ENCODE peak calls at places on chromosomes 5 and 9, in six cellular contexts. B is PC-9, O is pancreas, Z is cardiac fibroblast, G is AG04449, C is psoas muscle. X is an unnamed sample.

GRCh38 chr5:54873696-54874095 is 111.7 kb downstream of the ESM1 start:
- DNase-seq in B (no peak), O (no peak), G (no peak), C (no peak), Z (peak), X (no peak)

GRCh38 chr5:63255609-63256008 is 677.0 kb downstream of the LRRC70 start:
- DNase-seq in O (no peak), B (no peak), C (no peak), Z (peak), G (no peak), X (no peak)

GRCh38 chr5:76269259-76269958 is 133.7 kb upstream of the IQGAP2 start:
- DNase-seq in O (no peak), B (no peak), C (no peak), Z (no peak), G (no peak), X (no peak)

GRCh38 chr5:1204693-1205242 is 3.4 kb downstream of the SLC6A19 start:
- DNase-seq in O (peak), C (peak), G (no peak), B (peak), Z (peak), X (no peak)

GRCh38 chr5:82351754-82352145 is 73.6 kb upstream of the RPS23 start:
- DNase-seq in Z (peak), O (no peak), C (no peak), G (no peak), B (no peak), X (no peak)

GRCh38 chr5:178793156-178793555 is 62.7 kb upstream of the ZNF354A start:
- DNase-seq in G (no peak), Z (no peak), O (no peak), B (peak), C (no peak), X (no peak)

GRCh38 chr9:37410969-37411785 is 11.3 kb upstream of the GRHPR start:
- DNase-seq in C (no peak), O (no peak), B (no peak), Z (peak), G (no peak), X (no peak)

GRCh38 chr5:149414405-149415244 is 35.5 kb upstream of the IL17B start:
- DNase-seq in Z (peak), B (no peak), G (no peak), O (no peak), C (peak), X (no peak)

GRCh38 chr9:113482991-113483675 is 19.6 kb downstream of the RGS3 start:
- DNase-seq in C (no peak), Z (no peak), B (no peak), G (no peak), O (no peak), X (no peak)

GRCh38 chr9:93634311-93635185 is 58.2 kb downstream of the PHF2 start:
- DNase-seq in Z (no peak), O (no peak), C (no peak), G (no peak), B (no peak), X (no peak)

GRCh38 chr5:44875661-44876250 is 67.0 kb downstream of the MRPS30 start:
- DNase-seq in B (peak), C (no peak), G (no peak), Z (peak), O (no peak), X (no peak)

GRCh38 chr9:129640086-129640870 is 1.7 kb downstream of the ASB6 start:
- DNase-seq in B (no peak), G (no peak), O (peak), Z (no peak), C (no peak), X (no peak)

GRCh38 chr9:116673375-116673774 is 13.7 kb upstream of the TRIM32 start:
- DNase-seq in Z (no peak), O (no peak), C (no peak), G (no peak), B (no peak), X (no peak)

GRCh38 chr9:91930475-91930874 is 19.6 kb downstream of the ROR2 start:
- DNase-seq in G (no peak), C (no peak), B (no peak), O (no peak), Z (peak), X (no peak)

GRCh38 chr5:157388148-157388547 is 71.9 kb upstream of the NIPAL4 start:
- DNase-seq in G (no peak), Z (no peak), O (no peak), C (no peak), B (no peak), X (no peak)

GRCh38 chr5:92769986-92770385 is 811.0 kb downstream of the NR2F1-AS1 start:
- DNase-seq in Z (peak), C (no peak), O (no peak), G (peak), B (no peak), X (no peak)

GRCh38 chr9:84917366-84918063 is 248.0 kb downstream of the NTRK2 start:
- DNase-seq in G (no peak), C (no peak), O (no peak), Z (no peak), B (no peak), X (peak)

GRCh38 chr9:137464291-137464999 is 5.3 kb upstream of the NSMF start:
- DNase-seq in O (no peak), Z (no peak), B (no peak), G (no peak), C (no peak), X (no peak)

GRCh38 chr5:67196537-67197059 is at the start of gene CD180:
- DNase-seq in G (no peak), Z (no peak), O (no peak), C (no peak), B (no peak), X (no peak)

GRCh38 chr5:119357815-119358559 is 2.2 kb downstream of the TNFAIP8 start:
- DNase-seq in O (no peak), G (no peak), Z (no peak), C (no peak), B (no peak), X (no peak)

GRCh38 chr5:142222235-142222880 is 102.5 kb downstream of the SPRY4 start:
- DNase-seq in B (no peak), Z (no peak), C (no peak), G (no peak), O (no peak), X (no peak)

GRCh38 chr9:105062222-105062850 is 134.4 kb upstream of the ABCA1 start:
- DNase-seq in O (no peak), C (no peak), Z (peak), G (no peak), B (no peak), X (no peak)

GRCh38 chr5:116579139-116579538 is 4.5 kb upstream of the SEMA6A start:
- DNase-seq in C (no peak), Z (no peak), G (no peak), O (no peak), B (no peak), X (no peak)

GRCh38 chr5:7837401-7837800 is 13.5 kb downstream of the CFAP90 start:
- DNase-seq in G (no peak), Z (no peak), B (no peak), O (no peak), C (no peak), X (no peak)

GRCh38 chr9:137811283-137811870 is 66.2 kb upstream of the CACNA1B start:
- DNase-seq in O (no peak), B (no peak), C (no peak), Z (no peak), G (no peak), X (no peak)

GRCh38 chr5:142716963-142717362 is 31.1 kb upstream of the FGF1 start:
- DNase-seq in Z (peak), O (peak), C (no peak), B (no peak), G (no peak), X (peak)

GRCh38 chr5:3364941-3365340 is 230.7 kb upstream of the IRX1 start:
- DNase-seq in C (no peak), B (no peak), O (no peak), G (no peak), Z (no peak), X (no peak)

GRCh38 chr9:93254806-93255519 is 71.0 kb downstream of the WNK2 start:
- DNase-seq in G (no peak), O (no peak), B (no peak), Z (no peak), C (no peak), X (peak)

GRCh38 chr9:38707885-38708640 is 11.9 kb downstream of the FAM240B start:
- DNase-seq in O (no peak), C (no peak), Z (no peak), G (no peak), B (no peak), X (no peak)

DNA sequence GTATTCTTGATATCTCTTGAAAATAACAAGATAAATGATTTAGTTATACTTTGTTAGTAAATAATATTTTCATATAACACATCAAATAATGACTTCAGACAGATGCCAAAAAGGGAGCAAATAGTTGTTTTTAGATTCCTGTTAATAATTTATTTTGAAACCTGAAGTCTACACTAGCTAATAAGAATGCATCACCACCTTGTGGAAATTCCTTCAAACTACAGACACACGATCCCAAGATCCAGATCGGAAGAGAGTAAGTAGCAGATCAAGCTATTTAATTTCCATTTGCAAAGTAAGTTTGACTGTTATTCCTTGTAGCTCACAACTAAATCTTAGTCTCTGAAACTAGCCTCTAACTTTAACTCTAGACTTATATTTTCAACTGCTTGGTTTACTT is 35.5 kb upstream of the ISL1 start:
- DNase-seq in O (no peak), G (no peak), Z (no peak), B (no peak), C (no peak), X (no peak)
- TF ChIP-seq CTCF in O (no peak), G (no peak), Z (no peak), B (peak), C (no peak), X (no peak)

DNA sequence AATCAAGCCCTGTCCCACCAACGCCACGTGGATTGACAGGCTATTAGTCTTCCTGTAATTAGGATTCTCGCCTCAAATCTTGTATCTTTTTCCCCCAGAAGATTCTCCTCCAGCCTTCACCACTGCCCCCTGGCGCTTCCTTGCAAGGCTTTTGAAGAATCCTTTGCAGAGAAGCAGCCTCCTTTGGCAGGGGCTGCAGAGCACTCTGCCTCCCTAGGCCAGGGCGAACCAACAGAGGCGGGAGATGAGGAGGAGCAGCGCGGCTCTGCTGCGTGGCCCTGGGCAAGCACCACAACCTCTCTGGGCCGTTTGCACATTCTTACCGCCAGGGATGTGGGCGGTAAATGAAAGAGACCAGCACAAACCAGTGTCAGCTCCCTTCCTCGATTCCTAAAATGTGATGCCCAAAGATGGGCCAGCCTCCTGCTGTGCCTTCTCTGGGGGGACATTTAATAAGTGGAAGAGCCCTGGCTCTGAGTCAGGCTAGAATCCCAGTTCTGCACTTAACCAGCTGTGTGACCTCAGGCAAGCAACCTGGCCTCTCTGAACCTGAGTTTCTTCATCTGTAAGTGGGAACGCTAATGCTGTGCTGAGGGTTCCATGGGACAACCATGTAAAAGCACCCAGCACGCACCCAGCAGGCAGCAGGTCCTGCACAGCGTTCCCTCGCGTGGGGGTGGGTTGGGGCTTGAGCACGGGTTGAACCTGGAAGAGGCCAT is 128.6 kb downstream of the KCNIP1 start:
- DNase-seq in C (no peak), Z (no peak), O (no peak), G (no peak), B (no peak), X (no peak)
- H3K4me3 ChIP-seq in C (peak), Z (no peak), O (no peak), G (peak), B (peak), X (no peak)

DNA sequence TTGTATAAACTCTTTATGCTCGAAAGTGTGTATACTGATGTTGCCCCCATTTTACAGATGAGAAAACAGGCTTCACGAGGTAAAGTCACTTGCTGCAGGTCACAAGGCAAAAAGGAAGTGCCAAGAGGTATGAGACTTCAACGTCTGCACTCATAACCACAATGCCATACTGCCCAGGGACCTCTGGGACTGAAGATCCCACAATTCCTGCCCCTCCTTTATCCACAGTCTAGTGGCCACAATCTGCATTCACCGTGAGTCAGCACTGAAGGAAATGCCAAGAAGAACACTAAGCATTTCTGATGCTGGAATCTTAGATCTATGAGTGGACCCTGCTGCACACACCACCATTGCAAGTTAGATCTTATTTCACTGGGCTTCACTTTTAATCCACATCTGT is 37.3 kb downstream of the MED27 start:
- DNase-seq in Z (peak), B (peak), C (no peak), G (peak), O (no peak), X (no peak)
- TF ChIP-seq CTCF in Z (no peak), B (no peak), C (no peak), G (no peak), O (no peak), X (no peak)

GRCh38 chr5:38847549-38848341 is 1.9 kb downstream of the OSMR start:
- DNase-seq in O (no peak), B (no peak), C (no peak), G (no peak), Z (no peak), X (no peak)

GRCh38 chr5:38848637-38849036 is 2.8 kb downstream of the OSMR start:
- DNase-seq in B (no peak), C (no peak), G (no peak), O (no peak), Z (no peak), X (no peak)

GRCh38 chr5:38846379-38846967 is 661 bp downstream of the OSMR start:
- DNase-seq in G (no peak), O (no peak), Z (no peak), B (peak), C (no peak), X (no peak)

GRCh38 chr5:38843665-38844064 is 2.1 kb upstream of the OSMR start:
- DNase-seq in C (no peak), O (no peak), B (no peak), Z (no peak), G (no peak), X (no peak)

DNA sequence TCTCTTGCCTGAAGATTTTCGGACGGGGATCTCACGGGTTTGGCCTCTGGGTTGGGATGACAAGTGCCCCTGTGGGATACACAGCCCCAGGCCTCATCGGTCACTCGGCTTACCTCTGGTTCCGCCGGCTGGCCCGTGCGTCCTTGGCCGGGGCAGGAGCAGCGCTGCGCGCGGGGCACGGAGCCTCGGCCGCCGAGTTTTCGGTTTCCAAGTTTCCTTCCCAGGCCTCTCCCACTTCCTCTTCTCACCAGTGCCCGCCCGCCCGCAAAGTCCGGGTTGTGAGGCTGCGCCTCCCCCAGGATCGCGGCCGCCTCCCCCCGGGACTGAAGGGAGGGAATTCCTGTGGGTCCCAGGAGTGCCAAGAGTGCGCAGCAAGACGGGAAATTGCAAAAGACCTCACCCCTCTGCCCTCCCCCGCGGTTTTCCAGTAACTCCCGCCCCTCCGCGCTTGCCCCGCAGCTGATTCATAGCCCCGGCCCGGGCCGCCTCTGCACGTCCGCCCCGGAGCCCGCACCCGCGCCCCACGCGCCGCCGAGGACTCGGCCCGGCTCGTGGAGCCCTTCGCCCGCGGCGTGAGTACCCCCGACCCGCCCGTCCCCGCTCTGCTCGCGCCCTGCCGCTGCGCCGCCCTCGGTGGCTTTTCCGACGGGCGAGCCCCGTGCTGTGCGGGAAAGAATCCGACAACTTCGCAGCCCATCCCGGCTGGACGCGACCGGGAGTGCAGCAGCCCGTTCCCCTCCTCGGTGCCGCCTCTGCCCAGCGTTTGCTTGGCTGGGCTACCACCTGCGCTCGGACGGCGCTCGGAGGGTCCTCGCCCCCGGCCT is at the start of gene OSMR:
- DNase-seq in G (peak), Z (peak), C (peak), B (peak), O (peak), X (peak)
- H3K4me3 ChIP-seq in G (peak), Z (peak), C (peak), B (peak), O (peak), X (peak)

GRCh38 chr9:135563858-135564257 is 2.3 kb downstream of the PAEP start:
- DNase-seq in C (no peak), B (no peak), O (no peak), G (no peak), Z (no peak), X (no peak)
- TF ChIP-seq CTCF in C (no peak), B (no peak), O (no peak), G (no peak), Z (no peak), X (no peak)